ENCODE peak calls at places on chromosomes 16 and 17, in four cellular contexts. W is effector memory CD4-positive, alpha-beta T cell; K is KBM-7; S is occipital lobe. E is an unnamed sample.

GRCh38 chr17:77882481-77883212 is 75.9 kb upstream of the TNRC6C start:
- DNase-seq in W (peak), K (no peak), S (no peak), E (no peak)

GRCh38 chr17:41895617-41896016 is 23.1 kb downstream of the ACLY start:
- DNase-seq in W (no peak), S (no peak), K (no peak), E (no peak)

GRCh38 chr17:12348476-12348875 is 317.2 kb upstream of the MYOCD start:
- DNase-seq in S (no peak), K (peak), W (no peak), E (peak)

GRCh38 chr16:81703177-81704155 is 75.6 kb upstream of the PLCG2 start:
- DNase-seq in W (no peak), K (no peak), S (no peak), E (no peak)

GRCh38 chr17:67125924-67126323 is 81.6 kb downstream of the CACNG1 start:
- DNase-seq in S (no peak), W (no peak), K (no peak), E (no peak)

GRCh38 chr16:71426069-71426879 is 15.6 kb downstream of the TLE7 start:
- DNase-seq in K (peak), W (peak), S (no peak), E (no peak)

GRCh38 chr16:64092284-64092683 is 1029.6 kb downstream of the CDH11 start:
- DNase-seq in S (no peak), W (no peak), K (no peak), E (no peak)

GRCh38 chr16:67645397-67646121 is 615 bp downstream of the CARMIL2 start:
- DNase-seq in K (no peak), S (no peak), W (no peak), E (no peak)

GRCh38 chr16:87464691-87465300 is 28.0 kb downstream of the ZCCHC14 start:
- DNase-seq in K (peak), S (peak), W (no peak), E (peak)

GRCh38 chr17:30831257-30831656 is 509 bp upstream of the ATAD5 start:
- DNase-seq in S (no peak), W (no peak), K (no peak), E (peak)

GRCh38 chr16:78461496-78461938 is 362.1 kb downstream of the WWOX start:
- DNase-seq in K (no peak), S (no peak), W (no peak), E (no peak)

GRCh38 chr17:42457107-42457787 is 1.4 kb upstream of the ATP6V0A1 start:
- DNase-seq in S (no peak), K (no peak), W (no peak), E (peak)

GRCh38 chr17:1312261-1312870 is 32.9 kb downstream of the TRARG1 start:
- DNase-seq in K (peak), S (no peak), W (no peak), E (peak)

GRCh38 chr17:69733171-69734014 is 318.9 kb downstream of the MAP2K6 start:
- DNase-seq in K (no peak), W (no peak), S (no peak), E (no peak)

GRCh38 chr17:43766413-43767052 is 7.9 kb upstream of the SOST start:
- DNase-seq in S (peak), W (no peak), K (peak), E (peak)

GRCh38 chr17:35892091-35892637 is 12.0 kb upstream of the CCL5 start:
- DNase-seq in S (no peak), W (no peak), K (no peak), E (no peak)

GRCh38 chr16:72202014-72202413 is 30.1 kb upstream of the PMFBP1 start:
- DNase-seq in W (no peak), S (no peak), K (no peak), E (no peak)

GRCh38 chr17:42026821-42027539 is 7.1 kb downstream of the NKIRAS2 start:
- DNase-seq in K (no peak), S (no peak), W (no peak), E (no peak)

GRCh38 chr16:12087901-12088364 is 111.4 kb downstream of the SNX29 start:
- DNase-seq in K (no peak), W (no peak), S (peak), E (no peak)

GRCh38 chr16:30063893-30064745 is 1.4 kb upstream of the ALDOA start:
- DNase-seq in W (peak), S (peak), K (peak), E (peak)

GRCh38 chr16:19338335-19338734 is 52.8 kb downstream of the CLEC19A start:
- DNase-seq in S (no peak), W (no peak), K (no peak), E (no peak)

GRCh38 chr17:66091440-66092080 is 100.4 kb downstream of the CEP112 start:
- DNase-seq in S (no peak), K (no peak), W (no peak), E (no peak)

GRCh38 chr16:72427786-72428480 is 256.0 kb upstream of the PMFBP1 start:
- DNase-seq in S (peak), W (no peak), K (no peak), E (no peak)

GRCh38 chr17:31321971-31322370 is 549 bp upstream of the EVI2A start:
- DNase-seq in W (peak), S (no peak), K (no peak), E (no peak)

GRCh38 chr17:81910840-81911276 is 341 bp downstream of the PCYT2 start:
- DNase-seq in S (no peak), K (no peak), W (peak), E (peak)

GRCh38 chr17:65017375-65017774 is 39.2 kb downstream of the GNA13 start:
- DNase-seq in K (no peak), S (no peak), W (no peak), E (no peak)

GRCh38 chr16:67395105-67395457 is 1.8 kb upstream of the TPPP3 start:
- DNase-seq in W (no peak), K (no peak), S (no peak), E (no peak)

GRCh38 chr16:17364319-17365210 is 106.2 kb downstream of the XYLT1 start:
- DNase-seq in S (no peak), W (peak), K (no peak), E (no peak)

GRCh38 chr17:41048441-41048840 is 1.3 kb upstream of the KRTAP2-1 start:
- DNase-seq in K (no peak), S (no peak), W (no peak), E (no peak)

GRCh38 chr17:76193616-76194015 is 46.7 kb downstream of the RNF157 start:
- DNase-seq in W (no peak), S (no peak), K (no peak), E (no peak)

E was measured in OCI-M1.